ENCODE peak calls at places on chromosomes 11 and 22, in five cellular contexts. One of them, this sample, is unnamed. For H3K27me3, the result is how much of the 10 kb centered on the place peaks cover.

GRCh38 chr11:86798988-86799387 is 1.4 kb upstream of the PRSS23 start:
- DNase-seq in keratinocyte: no peak
- DNase-seq in adipocyte: peak
- DNase-seq in MM.1S: no peak
- DNase-seq in heart left ventricle: no peak
- DNase-seq in this sample: no peak

GRCh38 chr22:39995346-39996252 is 845 bp downstream of the FAM83F start:
- DNase-seq in keratinocyte: no peak
- DNase-seq in heart left ventricle: no peak
- DNase-seq in MM.1S: no peak
- DNase-seq in adipocyte: no peak
- DNase-seq in this sample: no peak

GRCh38 chr22:23499845-23500500 is 80.1 kb downstream of the IGLL1 start:
- DNase-seq in keratinocyte: no peak
- DNase-seq in adipocyte: no peak
- DNase-seq in MM.1S: no peak
- DNase-seq in heart left ventricle: no peak
- DNase-seq in this sample: no peak

GRCh38 chr11:12242071-12242672 is 131.8 kb downstream of the MICAL2 start:
- DNase-seq in heart left ventricle: no peak
- DNase-seq in MM.1S: no peak
- DNase-seq in adipocyte: no peak
- DNase-seq in keratinocyte: no peak
- DNase-seq in this sample: no peak

GRCh38 chr22:32622004-32622761 is 147.6 kb downstream of the FBXO7 start:
- DNase-seq in keratinocyte: no peak
- DNase-seq in heart left ventricle: peak
- DNase-seq in MM.1S: no peak
- DNase-seq in adipocyte: peak
- DNase-seq in this sample: peak

GRCh38 chr11:26276798-26277424 is 55.0 kb upstream of the ANO3 start:
- DNase-seq in adipocyte: peak
- DNase-seq in MM.1S: peak
- DNase-seq in keratinocyte: no peak
- DNase-seq in heart left ventricle: peak
- DNase-seq in this sample: peak

GRCh38 chr22:19799322-19800190 is 39.0 kb downstream of the TBX1 start:
- DNase-seq in adipocyte: peak
- DNase-seq in MM.1S: no peak
- DNase-seq in heart left ventricle: peak
- DNase-seq in keratinocyte: no peak
- DNase-seq in this sample: peak

GRCh38 chr11:75553182-75553581 is 8.9 kb upstream of the SERPINH1 start:
- DNase-seq in MM.1S: no peak
- DNase-seq in keratinocyte: no peak
- DNase-seq in adipocyte: no peak
- DNase-seq in heart left ventricle: no peak
- DNase-seq in this sample: no peak

GRCh38 chr11:13168281-13168680 is 109.3 kb upstream of the BMAL1 start:
- DNase-seq in MM.1S: no peak
- DNase-seq in keratinocyte: no peak
- DNase-seq in adipocyte: no peak
- DNase-seq in heart left ventricle: no peak
- DNase-seq in this sample: no peak

GRCh38 chr11:127789887-127790286 is 789.3 kb upstream of the KIRREL3 start:
- DNase-seq in keratinocyte: no peak
- DNase-seq in adipocyte: peak
- DNase-seq in MM.1S: peak
- DNase-seq in heart left ventricle: no peak
- DNase-seq in this sample: no peak

GRCh38 chr11:62792193-62792575 is 378 bp upstream of the TMEM223 start:
- DNase-seq in heart left ventricle: peak
- DNase-seq in MM.1S: no peak
- DNase-seq in keratinocyte: no peak
- DNase-seq in adipocyte: no peak
- DNase-seq in this sample: peak

GRCh38 chr11:131893988-131894387 is 523.6 kb downstream of the NTM start:
- DNase-seq in keratinocyte: no peak
- DNase-seq in heart left ventricle: no peak
- DNase-seq in adipocyte: no peak
- DNase-seq in MM.1S: no peak
- DNase-seq in this sample: no peak

GRCh38 chr11:121372671-121373429 is 79.3 kb upstream of the SORL1 start:
- DNase-seq in heart left ventricle: no peak
- DNase-seq in MM.1S: peak
- DNase-seq in keratinocyte: no peak
- DNase-seq in adipocyte: no peak
- DNase-seq in this sample: no peak

GRCh38 chr11:106998126-106998525 is 20.1 kb downstream of the GUCY1A2 start:
- DNase-seq in adipocyte: peak
- DNase-seq in keratinocyte: no peak
- DNase-seq in MM.1S: no peak
- DNase-seq in heart left ventricle: no peak
- DNase-seq in this sample: no peak

GRCh38 chr11:112797653-112798293 is 163.4 kb upstream of the NCAM1 start:
- DNase-seq in MM.1S: peak
- DNase-seq in adipocyte: no peak
- DNase-seq in heart left ventricle: no peak
- DNase-seq in keratinocyte: no peak
- DNase-seq in this sample: no peak

GRCh38 chr22:26035523-26035922 is 133.7 kb upstream of the SEZ6L start:
- DNase-seq in keratinocyte: no peak
- DNase-seq in MM.1S: no peak
- DNase-seq in heart left ventricle: no peak
- DNase-seq in adipocyte: no peak
- DNase-seq in this sample: no peak

GRCh38 chr11:83222499-83222898 is 29.0 kb downstream of the ANKRD42 start:
- DNase-seq in adipocyte: no peak
- DNase-seq in MM.1S: no peak
- DNase-seq in heart left ventricle: no peak
- DNase-seq in keratinocyte: no peak
- DNase-seq in this sample: no peak

GRCh38 chr11:77208535-77208934 is 80.5 kb downstream of the MYO7A start:
- DNase-seq in heart left ventricle: no peak
- DNase-seq in keratinocyte: no peak
- DNase-seq in MM.1S: no peak
- DNase-seq in adipocyte: no peak
- DNase-seq in this sample: no peak

DNA sequence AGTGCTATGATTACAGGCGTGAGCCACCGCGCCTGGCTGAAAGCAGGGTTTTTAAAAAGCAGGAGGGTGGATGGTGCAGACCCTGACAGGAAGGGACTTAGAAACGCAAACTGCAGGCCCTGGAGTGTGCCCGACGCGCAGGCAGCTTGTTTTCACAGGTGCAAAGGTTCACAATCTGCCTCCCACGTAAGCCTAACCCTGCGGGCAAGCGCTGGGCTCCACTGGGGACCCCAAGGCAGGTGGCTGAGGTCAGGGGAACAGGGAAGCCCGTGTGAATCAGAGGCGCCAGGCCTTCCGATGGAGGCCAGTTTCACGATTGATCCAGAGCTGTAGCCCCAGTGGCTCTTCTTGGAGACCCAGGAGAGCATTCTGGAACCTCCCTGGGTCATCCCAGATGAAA is 256.3 kb downstream of the BRD1 start:
- DNase-seq in MM.1S: no peak
- DNase-seq in keratinocyte: no peak
- DNase-seq in heart left ventricle: no peak
- DNase-seq in adipocyte: no peak
- DNase-seq in this sample: no peak
- H3K27me3 ChIP-seq in MM.1S: under half
- H3K27me3 ChIP-seq in keratinocyte: under half
- H3K27me3 ChIP-seq in heart left ventricle: under half
- H3K27me3 ChIP-seq in adipocyte: under half
- H3K27me3 ChIP-seq in this sample: under half

DNA sequence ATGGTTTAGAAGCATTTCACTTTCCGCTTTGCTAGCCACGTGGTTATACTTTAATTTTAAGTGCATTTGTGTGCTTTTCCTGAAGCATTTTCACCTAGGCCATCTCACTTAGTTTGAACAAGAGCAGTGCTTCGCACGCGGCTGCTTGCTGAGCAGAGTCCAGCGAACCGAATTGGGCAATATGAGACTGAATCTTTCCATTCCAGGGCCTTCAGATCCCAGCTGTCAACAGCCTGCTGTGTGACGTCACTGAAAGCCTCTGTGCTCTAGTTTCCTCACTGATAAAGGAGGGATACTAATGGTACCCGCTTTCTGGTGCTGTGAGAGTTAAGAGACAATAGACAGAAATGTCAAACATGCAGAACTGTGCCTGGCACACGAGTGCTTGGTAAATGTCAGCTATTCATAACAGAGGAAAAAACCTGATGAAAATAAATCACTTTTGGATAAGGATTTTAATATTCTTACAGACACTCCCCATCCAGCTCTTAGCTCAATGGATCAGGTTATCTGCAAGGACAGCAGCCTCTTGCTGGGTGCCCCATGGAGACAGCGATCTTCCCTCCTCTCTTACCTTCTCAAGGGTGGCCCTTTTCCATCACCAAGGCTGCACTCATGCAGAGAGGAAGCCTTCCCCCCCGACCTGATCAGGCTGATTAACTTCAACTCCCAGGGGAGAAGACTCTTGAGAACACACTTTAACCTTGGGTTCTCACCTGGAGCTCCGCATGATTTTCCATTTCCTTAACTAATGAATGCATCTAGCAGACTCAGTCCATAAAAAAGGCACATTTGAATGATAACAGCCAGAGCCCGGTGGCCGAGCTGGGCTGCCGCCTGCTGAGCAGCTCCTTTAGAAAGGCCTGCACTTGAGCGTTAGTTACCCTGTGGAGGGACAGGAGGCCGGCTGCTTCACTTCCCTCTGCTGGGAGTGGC is 3.5 kb upstream of the GLB1L3 start:
- DNase-seq in MM.1S: no peak
- DNase-seq in keratinocyte: no peak
- DNase-seq in heart left ventricle: no peak
- DNase-seq in adipocyte: peak
- DNase-seq in this sample: no peak
- H3K27me3 ChIP-seq in MM.1S: under half
- H3K27me3 ChIP-seq in keratinocyte: under half
- H3K27me3 ChIP-seq in heart left ventricle: half or more
- H3K27me3 ChIP-seq in adipocyte: half or more
- H3K27me3 ChIP-seq in this sample: half or more

DNA sequence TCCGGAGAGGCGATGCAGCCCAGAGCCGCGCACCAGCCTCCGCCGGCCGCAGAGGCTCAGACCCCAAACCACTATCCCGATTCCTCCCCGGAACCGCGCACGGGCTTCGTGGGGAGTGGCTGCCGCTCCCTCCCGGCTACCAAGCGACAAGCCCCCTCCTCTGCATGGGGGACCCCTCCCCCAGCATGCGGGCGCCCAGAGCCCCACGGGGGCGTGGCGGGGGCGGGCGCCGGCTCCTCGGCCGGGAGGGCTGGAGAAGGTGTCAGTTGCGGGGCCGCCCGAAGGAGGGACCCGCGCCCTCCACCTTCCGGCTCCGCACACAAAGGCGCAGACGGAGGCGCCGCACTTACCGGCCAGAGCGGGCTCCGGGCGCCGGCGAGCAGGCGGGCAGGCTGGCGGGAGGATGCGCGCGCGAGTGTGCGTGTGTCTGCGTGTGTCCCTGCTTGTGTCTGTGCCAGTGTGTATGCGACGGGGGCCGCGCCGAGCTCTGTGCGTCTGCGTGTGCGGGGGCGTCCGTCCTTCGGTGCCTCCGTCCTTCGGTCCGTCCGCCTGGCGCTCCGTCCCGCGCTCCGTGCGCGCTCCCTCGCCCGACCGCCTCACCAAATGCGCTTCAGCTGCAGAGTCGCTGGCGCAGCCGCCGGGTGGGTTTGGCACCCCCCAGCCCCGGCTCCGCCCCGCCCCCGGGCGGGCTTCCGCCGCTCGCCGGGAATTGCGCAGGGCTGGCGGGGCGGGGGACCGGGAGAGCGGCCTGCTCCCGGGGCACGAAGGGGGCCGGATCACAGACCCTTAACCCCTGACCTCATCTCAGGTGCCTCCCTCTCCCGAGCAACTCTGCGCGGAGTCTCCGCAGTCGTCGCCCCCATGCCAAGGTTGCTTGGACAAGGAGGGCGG is at the start of gene PTPN5:
- DNase-seq in MM.1S: no peak
- DNase-seq in heart left ventricle: no peak
- DNase-seq in keratinocyte: no peak
- DNase-seq in adipocyte: peak
- DNase-seq in this sample: no peak
- H3K27me3 ChIP-seq in MM.1S: under half
- H3K27me3 ChIP-seq in heart left ventricle: under half
- H3K27me3 ChIP-seq in keratinocyte: under half
- H3K27me3 ChIP-seq in adipocyte: half or more
- H3K27me3 ChIP-seq in this sample: under half

GRCh38 chr11:123755813-123756212 is 1.5 kb upstream of the OR6X1 start:
- DNase-seq in heart left ventricle: no peak
- DNase-seq in adipocyte: no peak
- DNase-seq in keratinocyte: no peak
- DNase-seq in MM.1S: no peak
- DNase-seq in this sample: no peak

GRCh38 chr11:123751777-123752176 is 2.5 kb downstream of the OR6X1 start:
- DNase-seq in adipocyte: no peak
- DNase-seq in heart left ventricle: no peak
- DNase-seq in keratinocyte: no peak
- DNase-seq in MM.1S: no peak
- DNase-seq in this sample: no peak

GRCh38 chr11:123753110-123753509 is 1.2 kb downstream of the OR6X1 start:
- DNase-seq in adipocyte: no peak
- DNase-seq in keratinocyte: no peak
- DNase-seq in MM.1S: peak
- DNase-seq in heart left ventricle: no peak
- DNase-seq in this sample: no peak

GRCh38 chr11:123755344-123755743 is 1.0 kb upstream of the OR6X1 start:
- DNase-seq in heart left ventricle: no peak
- DNase-seq in adipocyte: no peak
- DNase-seq in keratinocyte: no peak
- DNase-seq in MM.1S: no peak
- DNase-seq in this sample: no peak

GRCh38 chr11:123754101-123754568 is at the start of gene OR6X1:
- DNase-seq in MM.1S: no peak
- DNase-seq in adipocyte: no peak
- DNase-seq in heart left ventricle: no peak
- DNase-seq in keratinocyte: no peak
- DNase-seq in this sample: no peak
- H3K27me3 ChIP-seq in MM.1S: under half
- H3K27me3 ChIP-seq in adipocyte: under half
- H3K27me3 ChIP-seq in heart left ventricle: under half
- H3K27me3 ChIP-seq in keratinocyte: under half
- H3K27me3 ChIP-seq in this sample: under half

This sample was measured in heart right ventricle.